ENCODE peak calls at places on chromosomes 1 and 21, in six cellular contexts. Z is neuronal stem cell, K is IMR-90, A is H1, Q is trophoblast cell, F is mesenchymal stem cell. Y is an unnamed sample.

GRCh38 chr1:63321788-63322247 is 549 bp upstream of the FOXD3 start:
- DNase-seq in A (no peak), Z (peak), Q (no peak), F (no peak), K (no peak), Y (peak)

GRCh38 chr21:36396314-36396713 is 11.1 kb downstream of the CHAF1B start:
- DNase-seq in F (no peak), A (no peak), Z (no peak), Q (peak), K (no peak), Y (no peak)

GRCh38 chr1:11708554-11709350 is 17.2 kb downstream of the DRAXIN start:
- DNase-seq in F (no peak), Q (no peak), A (no peak), Z (no peak), K (no peak), Y (no peak)

GRCh38 chr21:20424943-20425342 is 573.3 kb upstream of the NCAM2 start:
- DNase-seq in Z (no peak), F (no peak), K (no peak), Q (no peak), A (no peak), Y (peak)

GRCh38 chr21:34808569-34809204 is 139.9 kb downstream of the CLIC6 start:
- DNase-seq in Z (no peak), F (peak), K (peak), A (no peak), Q (no peak), Y (no peak)

GRCh38 chr1:55399385-55399784 is 184.2 kb upstream of the USP24 start:
- DNase-seq in F (no peak), A (no peak), Q (no peak), K (no peak), Z (no peak), Y (no peak)

GRCh38 chr1:228282329-228283042 is 74.6 kb downstream of the OBSCN start:
- DNase-seq in Q (peak), K (peak), F (peak), Z (no peak), A (no peak), Y (peak)

GRCh38 chr1:30414851-30415165 is 308.6 kb downstream of the MATN1 start:
- DNase-seq in Z (no peak), F (no peak), A (no peak), K (no peak), Q (no peak), Y (no peak)

GRCh38 chr1:50930965-50931737 is 28.9 kb downstream of the FAF1 start:
- DNase-seq in F (no peak), A (no peak), K (peak), Z (no peak), Q (peak), Y (no peak)

GRCh38 chr1:246726881-246727280 is 2.7 kb downstream of the SCCPDH start:
- DNase-seq in K (no peak), Z (no peak), F (no peak), A (no peak), Q (no peak), Y (no peak)

GRCh38 chr1:161119017-161119378 is 1.1 kb downstream of the NIT1 start:
- DNase-seq in Q (peak), A (no peak), F (no peak), K (no peak), Z (no peak), Y (peak)

GRCh38 chr1:84406209-84406917 is 8.1 kb downstream of the DNASE2B start:
- DNase-seq in A (no peak), Z (no peak), K (peak), Q (no peak), F (no peak), Y (no peak)

GRCh38 chr21:15254111-15254510 is 189.3 kb upstream of the NRIP1 start:
- DNase-seq in Z (no peak), F (no peak), K (no peak), A (no peak), Q (peak), Y (no peak)

GRCh38 chr1:199173356-199173755 is 534.5 kb downstream of the PTPRC start:
- DNase-seq in Q (peak), K (peak), F (peak), A (no peak), Z (no peak), Y (no peak)

GRCh38 chr21:45404726-45405270 is at the start of gene COL18A1:
- DNase-seq in K (peak), A (no peak), Q (no peak), F (peak), Z (peak), Y (peak)
- H3K14ac ChIP-seq in K (peak), A (no peak), Q (peak), F (peak), Z (peak), Y (peak)

GRCh38 chr1:75484789-75485188 is 126.1 kb downstream of the SLC44A5 start:
- DNase-seq in Q (no peak), A (no peak), Z (no peak), K (no peak), F (no peak), Y (no peak)
- H3K14ac ChIP-seq in Q (no peak), A (no peak), Z (no peak), K (no peak), F (no peak), Y (no peak)

DNA sequence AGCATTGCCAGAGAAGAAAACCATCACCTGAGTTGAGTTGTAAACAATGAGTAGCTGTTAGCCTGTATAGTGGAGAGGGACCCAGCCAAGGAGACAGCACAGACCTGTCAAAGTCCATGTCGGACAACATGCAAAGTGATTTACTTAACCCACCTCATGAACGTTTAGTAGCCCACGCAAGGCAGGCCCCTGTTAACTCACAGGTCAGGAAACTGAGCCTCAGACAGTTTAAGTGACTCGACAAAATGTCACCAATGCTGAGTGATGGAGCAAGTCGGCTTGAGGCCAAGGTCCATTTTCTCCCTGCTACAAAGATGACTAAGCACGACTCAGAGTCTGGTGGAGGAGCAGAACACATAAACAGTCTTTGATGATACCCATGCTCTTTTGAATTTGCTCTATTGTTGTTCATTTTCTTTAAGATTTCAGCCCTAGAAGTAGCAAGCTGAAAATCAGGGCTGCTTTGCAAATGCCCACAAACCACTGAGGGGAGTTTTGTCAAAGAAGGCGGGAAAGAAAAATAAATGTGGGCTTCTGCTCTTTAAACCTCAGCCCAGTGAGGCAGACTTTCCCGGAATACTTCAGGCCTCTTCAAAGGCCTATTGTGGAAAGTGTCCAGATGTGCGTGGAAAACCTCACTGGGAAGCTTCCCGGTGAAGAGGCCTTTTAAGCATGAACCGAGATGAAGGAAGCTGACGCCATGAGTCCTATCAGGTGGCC is 83.8 kb upstream of the HOOK1 start:
- DNase-seq in K (peak), Q (no peak), A (no peak), Z (no peak), F (peak), Y (no peak)
- H3K14ac ChIP-seq in K (peak), Q (peak), A (no peak), Z (no peak), F (no peak), Y (no peak)

GRCh38 chr1:248838357-248839167 is 538 bp downstream of the ZNF672 start:
- DNase-seq in F (peak), K (peak), A (peak), Z (peak), Q (peak), Y (peak)

GRCh38 chr1:248837045-248837793 is 805 bp upstream of the ZNF672 start:
- DNase-seq in K (no peak), A (no peak), Q (no peak), Z (no peak), F (no peak), Y (no peak)

GRCh38 chr1:248839168-248839555 is 1.1 kb downstream of the ZNF672 start:
- DNase-seq in A (no peak), Z (no peak), Q (no peak), F (no peak), K (no peak), Y (no peak)

GRCh38 chr1:248840946-248841345 is 2.9 kb downstream of the ZNF672 start:
- DNase-seq in Z (no peak), Q (no peak), K (no peak), F (no peak), A (no peak), Y (no peak)

DNA sequence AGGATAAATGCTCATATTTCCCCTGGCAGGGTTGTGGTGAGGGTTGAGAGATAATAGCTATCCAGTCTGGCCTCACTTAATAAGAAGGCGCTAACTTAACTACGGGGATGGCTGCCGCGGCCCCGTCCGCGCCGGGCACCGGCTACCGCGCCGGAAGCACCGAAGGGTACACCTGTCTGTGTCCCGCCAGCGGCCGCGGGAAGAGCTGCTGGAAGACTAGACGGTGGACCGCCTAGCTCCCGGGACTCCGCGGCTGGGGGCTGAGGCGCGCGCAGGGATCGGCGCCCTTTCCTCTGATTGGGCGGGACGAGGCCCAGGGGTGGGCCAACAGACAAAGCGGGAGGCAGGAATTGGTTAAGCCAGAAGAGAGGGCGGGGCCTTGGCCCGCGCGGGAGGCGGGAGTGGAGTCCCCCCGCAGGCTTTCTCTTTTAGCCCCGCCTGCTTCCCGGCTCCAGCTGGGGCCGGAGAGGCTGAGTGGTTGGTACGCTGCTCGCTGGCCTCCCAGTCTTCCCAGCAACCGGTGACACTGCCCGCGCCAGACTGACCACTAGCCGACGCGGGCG is at the start of gene ZNF672:
- DNase-seq in Q (peak), K (peak), Z (peak), F (peak), A (peak), Y (peak)
- H3K14ac ChIP-seq in Q (peak), K (peak), Z (peak), F (peak), A (peak), Y (peak)

GRCh38 chr1:200329208-200329882 is 80.5 kb downstream of the ZNF281 start:
- DNase-seq in Z (no peak), F (no peak), A (no peak), Q (no peak), K (no peak), Y (no peak)
- H3K14ac ChIP-seq in Z (no peak), F (no peak), A (no peak), Q (no peak), K (peak), Y (no peak)

GRCh38 chr1:230277201-230277771 is 148.8 kb downstream of the PGBD5 start:
- DNase-seq in F (no peak), Z (peak), K (no peak), A (peak), Q (no peak), Y (peak)

GRCh38 chr1:230280906-230281413 is 145.2 kb downstream of the PGBD5 start:
- DNase-seq in Q (no peak), A (no peak), K (no peak), F (no peak), Z (no peak), Y (no peak)

GRCh38 chr1:230280054-230280795 is 145.9 kb downstream of the PGBD5 start:
- DNase-seq in F (no peak), A (no peak), Z (no peak), Q (no peak), K (no peak), Y (no peak)

GRCh38 chr1:230279583-230279945 is 146.6 kb downstream of the PGBD5 start:
- DNase-seq in K (no peak), F (no peak), Z (no peak), A (no peak), Q (no peak), Y (no peak)

GRCh38 chr1:230278871-230279582 is 147.1 kb downstream of the PGBD5 start:
- DNase-seq in F (no peak), A (no peak), Z (no peak), K (no peak), Q (no peak), Y (no peak)
- H3K14ac ChIP-seq in F (no peak), A (no peak), Z (no peak), K (no peak), Q (no peak), Y (no peak)

GRCh38 chr1:229853751-229854150 is 213.3 kb upstream of the GALNT2 start:
- DNase-seq in K (no peak), Z (no peak), Q (no peak), A (no peak), F (no peak), Y (no peak)
- H3K14ac ChIP-seq in K (no peak), Z (no peak), Q (no peak), A (no peak), F (no peak), Y (no peak)

DNA sequence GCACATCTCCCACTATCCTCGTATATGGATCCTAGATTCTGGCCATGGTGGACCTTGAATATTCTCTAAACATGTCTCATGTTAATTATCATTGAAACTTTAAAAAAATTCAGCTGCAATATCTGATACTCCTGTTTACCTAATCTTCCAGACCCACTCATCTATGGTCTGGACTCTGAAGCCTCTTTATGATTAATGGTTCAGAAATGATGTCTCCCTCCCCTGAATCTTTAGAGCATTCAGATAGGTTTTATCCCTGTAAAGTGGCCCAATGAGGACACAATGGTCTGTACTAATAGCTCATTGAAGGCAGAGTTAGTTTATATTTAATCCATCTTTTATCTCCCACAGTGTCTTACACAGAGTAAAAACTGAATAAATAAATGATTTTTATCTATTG is 53.0 kb upstream of the DUSP10 start:
- DNase-seq in Q (no peak), Z (no peak), A (no peak), F (no peak), K (no peak), Y (no peak)
- H3K14ac ChIP-seq in Q (no peak), Z (no peak), A (no peak), F (no peak), K (no peak), Y (no peak)

GRCh38 chr1:231279683-231280082 is 38.7 kb downstream of the GNPAT start:
- DNase-seq in Q (no peak), K (no peak), Z (no peak), A (no peak), F (no peak), Y (no peak)

GRCh38 chr1:231272880-231273279 is 31.9 kb downstream of the GNPAT start:
- DNase-seq in Z (no peak), Q (peak), K (peak), A (no peak), F (peak), Y (no peak)

GRCh38 chr1:231274119-231274825 is 33.3 kb downstream of the GNPAT start:
- DNase-seq in A (no peak), Z (no peak), Q (peak), K (no peak), F (no peak), Y (no peak)

GRCh38 chr1:231279081-231279480 is 38.1 kb downstream of the GNPAT start:
- DNase-seq in K (peak), Q (no peak), F (peak), A (no peak), Z (no peak), Y (no peak)

GRCh38 chr1:231278100-231278790 is 37.2 kb downstream of the GNPAT start:
- DNase-seq in K (no peak), A (no peak), Q (no peak), Z (no peak), F (no peak), Y (no peak)
- H3K14ac ChIP-seq in K (no peak), A (no peak), Q (no peak), Z (no peak), F (no peak), Y (no peak)

GRCh38 chr1:78465143-78465542 is 25.6 kb upstream of the PTGFR start:
- DNase-seq in Z (no peak), A (no peak), Q (no peak), K (no peak), F (no peak), Y (no peak)

GRCh38 chr1:78464449-78464891 is 26.3 kb upstream of the PTGFR start:
- DNase-seq in K (peak), Z (no peak), F (no peak), A (no peak), Q (no peak), Y (no peak)

GRCh38 chr1:78469561-78469960 is 21.2 kb upstream of the PTGFR start:
- DNase-seq in Z (no peak), K (no peak), Q (no peak), A (no peak), F (no peak), Y (no peak)

GRCh38 chr1:78472251-78472620 is 18.5 kb upstream of the PTGFR start:
- DNase-seq in K (no peak), F (no peak), Z (no peak), Q (no peak), A (no peak), Y (no peak)

DNA sequence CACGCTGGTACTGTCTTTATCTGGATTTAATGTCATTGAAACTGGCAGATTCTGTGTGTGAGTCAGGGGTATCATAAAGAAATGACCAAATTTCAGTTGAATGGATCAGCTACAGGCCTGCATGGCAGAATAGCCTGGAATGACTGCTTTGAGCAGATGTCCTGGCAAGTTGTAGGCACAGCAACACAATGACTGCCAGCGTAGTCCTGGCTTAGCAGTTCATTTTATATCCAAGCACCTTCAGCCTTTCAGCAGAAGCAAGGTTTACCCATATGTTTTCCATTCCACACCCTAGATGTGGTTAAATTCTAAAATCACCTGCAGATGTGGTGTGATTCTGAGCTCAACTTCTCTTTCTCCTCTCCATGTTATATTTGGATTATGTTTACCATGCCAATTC is 22.3 kb upstream of the PTGFR start:
- DNase-seq in A (no peak), F (no peak), Z (no peak), Q (no peak), K (no peak), Y (no peak)
- H3K14ac ChIP-seq in A (no peak), F (no peak), Z (no peak), Q (no peak), K (no peak), Y (no peak)

Y was measured in H9.